ENCODE peak calls at places on chromosomes 4 and X, in eight cellular contexts. One of them, this sample, is unnamed.

GRCh38 chr4:1403177-1403583 is 3.1 kb downstream of the NKX1-1 start:
- DNase-seq in fibroblast of lung: no peak
- DNase-seq in breast epithelium: peak
- DNase-seq in A673: no peak
- DNase-seq in CD8-positive, alpha-beta memory T cell: peak
- DNase-seq in right atrium auricular region: no peak
- DNase-seq in CD4-positive, alpha-beta T cell: no peak
- DNase-seq in trophoblast cell: no peak
- DNase-seq in this sample: no peak

GRCh38 chr4:2887343-2887742 is 43.7 kb downstream of the ADD1 start:
- DNase-seq in breast epithelium: no peak
- DNase-seq in right atrium auricular region: no peak
- DNase-seq in CD8-positive, alpha-beta memory T cell: no peak
- DNase-seq in fibroblast of lung: no peak
- DNase-seq in CD4-positive, alpha-beta T cell: no peak
- DNase-seq in A673: no peak
- DNase-seq in trophoblast cell: no peak
- DNase-seq in this sample: no peak

GRCh38 chr4:165131247-165131832 is 18.7 kb upstream of the TMEM192 start:
- DNase-seq in right atrium auricular region: peak
- DNase-seq in trophoblast cell: peak
- DNase-seq in breast epithelium: peak
- DNase-seq in fibroblast of lung: peak
- DNase-seq in CD4-positive, alpha-beta T cell: peak
- DNase-seq in A673: peak
- DNase-seq in CD8-positive, alpha-beta memory T cell: peak
- DNase-seq in this sample: peak

GRCh38 chr4:80486603-80487002 is 151.1 kb downstream of the CFAP299 start:
- DNase-seq in CD4-positive, alpha-beta T cell: no peak
- DNase-seq in A673: no peak
- DNase-seq in fibroblast of lung: no peak
- DNase-seq in right atrium auricular region: no peak
- DNase-seq in CD8-positive, alpha-beta memory T cell: no peak
- DNase-seq in breast epithelium: no peak
- DNase-seq in trophoblast cell: no peak
- DNase-seq in this sample: no peak

GRCh38 chrX:43973249-43973672 is at the start of gene NDP:
- DNase-seq in trophoblast cell: no peak
- DNase-seq in right atrium auricular region: no peak
- DNase-seq in CD4-positive, alpha-beta T cell: no peak
- DNase-seq in fibroblast of lung: peak
- DNase-seq in breast epithelium: no peak
- DNase-seq in CD8-positive, alpha-beta memory T cell: no peak
- DNase-seq in A673: peak
- DNase-seq in this sample: no peak

GRCh38 chr4:2255501-2256155 is 6.3 kb downstream of the MXD4 start:
- DNase-seq in trophoblast cell: no peak
- DNase-seq in CD4-positive, alpha-beta T cell: peak
- DNase-seq in CD8-positive, alpha-beta memory T cell: peak
- DNase-seq in right atrium auricular region: peak
- DNase-seq in fibroblast of lung: peak
- DNase-seq in A673: peak
- DNase-seq in breast epithelium: peak
- DNase-seq in this sample: no peak

GRCh38 chr4:24174622-24175021 is 284.8 kb upstream of the PPARGC1A start:
- DNase-seq in CD4-positive, alpha-beta T cell: no peak
- DNase-seq in CD8-positive, alpha-beta memory T cell: no peak
- DNase-seq in breast epithelium: no peak
- DNase-seq in right atrium auricular region: no peak
- DNase-seq in fibroblast of lung: peak
- DNase-seq in trophoblast cell: peak
- DNase-seq in A673: no peak
- DNase-seq in this sample: no peak

GRCh38 chrX:37553476-37553875 is 18.0 kb upstream of the LANCL3 start:
- DNase-seq in fibroblast of lung: no peak
- DNase-seq in CD4-positive, alpha-beta T cell: no peak
- DNase-seq in CD8-positive, alpha-beta memory T cell: no peak
- DNase-seq in right atrium auricular region: no peak
- DNase-seq in A673: no peak
- DNase-seq in trophoblast cell: no peak
- DNase-seq in breast epithelium: no peak
- DNase-seq in this sample: no peak

GRCh38 chr4:125735107-125735506 is 420.4 kb downstream of the FAT4 start:
- DNase-seq in CD8-positive, alpha-beta memory T cell: no peak
- DNase-seq in breast epithelium: no peak
- DNase-seq in A673: peak
- DNase-seq in fibroblast of lung: peak
- DNase-seq in right atrium auricular region: peak
- DNase-seq in trophoblast cell: peak
- DNase-seq in CD4-positive, alpha-beta T cell: no peak
- DNase-seq in this sample: peak

GRCh38 chr4:9893329-9894108 is 112.1 kb downstream of the DRD5 start:
- DNase-seq in CD4-positive, alpha-beta T cell: no peak
- DNase-seq in fibroblast of lung: no peak
- DNase-seq in breast epithelium: no peak
- DNase-seq in right atrium auricular region: no peak
- DNase-seq in A673: no peak
- DNase-seq in trophoblast cell: no peak
- DNase-seq in CD8-positive, alpha-beta memory T cell: no peak
- DNase-seq in this sample: no peak

GRCh38 chrX:65688403-65688881 is 21.0 kb downstream of the MSN start:
- DNase-seq in CD8-positive, alpha-beta memory T cell: no peak
- DNase-seq in CD4-positive, alpha-beta T cell: no peak
- DNase-seq in A673: no peak
- DNase-seq in fibroblast of lung: peak
- DNase-seq in trophoblast cell: no peak
- DNase-seq in right atrium auricular region: no peak
- DNase-seq in breast epithelium: no peak
- DNase-seq in this sample: no peak

GRCh38 chrX:108590496-108590895 is 145.9 kb downstream of the IRS4 start:
- DNase-seq in CD4-positive, alpha-beta T cell: no peak
- DNase-seq in right atrium auricular region: no peak
- DNase-seq in A673: peak
- DNase-seq in fibroblast of lung: peak
- DNase-seq in trophoblast cell: peak
- DNase-seq in breast epithelium: no peak
- DNase-seq in CD8-positive, alpha-beta memory T cell: no peak
- DNase-seq in this sample: no peak

GRCh38 chr4:150713251-150713650 is 131.3 kb downstream of the MAB21L2 start:
- DNase-seq in right atrium auricular region: no peak
- DNase-seq in fibroblast of lung: no peak
- DNase-seq in trophoblast cell: peak
- DNase-seq in A673: no peak
- DNase-seq in CD8-positive, alpha-beta memory T cell: no peak
- DNase-seq in breast epithelium: no peak
- DNase-seq in CD4-positive, alpha-beta T cell: no peak
- DNase-seq in this sample: no peak

GRCh38 chr4:154329268-154329858 is 162.2 kb downstream of the DCHS2 start:
- DNase-seq in right atrium auricular region: no peak
- DNase-seq in trophoblast cell: peak
- DNase-seq in A673: peak
- DNase-seq in CD8-positive, alpha-beta memory T cell: no peak
- DNase-seq in breast epithelium: no peak
- DNase-seq in fibroblast of lung: peak
- DNase-seq in CD4-positive, alpha-beta T cell: no peak
- DNase-seq in this sample: no peak

GRCh38 chr4:158065176-158065575 is 107.6 kb downstream of the GASK1B start:
- DNase-seq in CD4-positive, alpha-beta T cell: no peak
- DNase-seq in right atrium auricular region: no peak
- DNase-seq in fibroblast of lung: no peak
- DNase-seq in trophoblast cell: no peak
- DNase-seq in CD8-positive, alpha-beta memory T cell: no peak
- DNase-seq in A673: peak
- DNase-seq in breast epithelium: no peak
- DNase-seq in this sample: no peak

GRCh38 chrX:39574178-39574577 is 523.6 kb downstream of the BCOR start:
- DNase-seq in CD4-positive, alpha-beta T cell: no peak
- DNase-seq in trophoblast cell: peak
- DNase-seq in breast epithelium: no peak
- DNase-seq in fibroblast of lung: no peak
- DNase-seq in A673: peak
- DNase-seq in CD8-positive, alpha-beta memory T cell: no peak
- DNase-seq in right atrium auricular region: no peak
- DNase-seq in this sample: no peak
- H3K27ac ChIP-seq in CD4-positive, alpha-beta T cell: no peak
- H3K27ac ChIP-seq in trophoblast cell: no peak
- H3K27ac ChIP-seq in breast epithelium: no peak
- H3K27ac ChIP-seq in fibroblast of lung: no peak
- H3K27ac ChIP-seq in A673: no peak
- H3K27ac ChIP-seq in CD8-positive, alpha-beta memory T cell: no peak
- H3K27ac ChIP-seq in right atrium auricular region: no peak
- H3K27ac ChIP-seq in this sample: no peak

GRCh38 chr4:185232370-185232769 is 23.0 kb downstream of the SNX25 start:
- DNase-seq in A673: no peak
- DNase-seq in CD4-positive, alpha-beta T cell: no peak
- DNase-seq in CD8-positive, alpha-beta memory T cell: no peak
- DNase-seq in trophoblast cell: peak
- DNase-seq in breast epithelium: no peak
- DNase-seq in fibroblast of lung: peak
- DNase-seq in right atrium auricular region: no peak
- DNase-seq in this sample: no peak

GRCh38 chr4:185227131-185227551 is 17.7 kb downstream of the SNX25 start:
- DNase-seq in CD8-positive, alpha-beta memory T cell: no peak
- DNase-seq in right atrium auricular region: no peak
- DNase-seq in trophoblast cell: no peak
- DNase-seq in breast epithelium: no peak
- DNase-seq in fibroblast of lung: no peak
- DNase-seq in CD4-positive, alpha-beta T cell: no peak
- DNase-seq in A673: no peak
- DNase-seq in this sample: no peak

GRCh38 chr4:185224597-185224996 is 15.2 kb downstream of the SNX25 start:
- DNase-seq in fibroblast of lung: no peak
- DNase-seq in CD4-positive, alpha-beta T cell: no peak
- DNase-seq in breast epithelium: no peak
- DNase-seq in right atrium auricular region: no peak
- DNase-seq in trophoblast cell: no peak
- DNase-seq in A673: no peak
- DNase-seq in CD8-positive, alpha-beta memory T cell: no peak
- DNase-seq in this sample: no peak

GRCh38 chr4:185227713-185228278 is 18.4 kb downstream of the SNX25 start:
- DNase-seq in breast epithelium: no peak
- DNase-seq in CD8-positive, alpha-beta memory T cell: no peak
- DNase-seq in trophoblast cell: no peak
- DNase-seq in right atrium auricular region: no peak
- DNase-seq in A673: no peak
- DNase-seq in fibroblast of lung: no peak
- DNase-seq in CD4-positive, alpha-beta T cell: no peak
- DNase-seq in this sample: no peak

DNA sequence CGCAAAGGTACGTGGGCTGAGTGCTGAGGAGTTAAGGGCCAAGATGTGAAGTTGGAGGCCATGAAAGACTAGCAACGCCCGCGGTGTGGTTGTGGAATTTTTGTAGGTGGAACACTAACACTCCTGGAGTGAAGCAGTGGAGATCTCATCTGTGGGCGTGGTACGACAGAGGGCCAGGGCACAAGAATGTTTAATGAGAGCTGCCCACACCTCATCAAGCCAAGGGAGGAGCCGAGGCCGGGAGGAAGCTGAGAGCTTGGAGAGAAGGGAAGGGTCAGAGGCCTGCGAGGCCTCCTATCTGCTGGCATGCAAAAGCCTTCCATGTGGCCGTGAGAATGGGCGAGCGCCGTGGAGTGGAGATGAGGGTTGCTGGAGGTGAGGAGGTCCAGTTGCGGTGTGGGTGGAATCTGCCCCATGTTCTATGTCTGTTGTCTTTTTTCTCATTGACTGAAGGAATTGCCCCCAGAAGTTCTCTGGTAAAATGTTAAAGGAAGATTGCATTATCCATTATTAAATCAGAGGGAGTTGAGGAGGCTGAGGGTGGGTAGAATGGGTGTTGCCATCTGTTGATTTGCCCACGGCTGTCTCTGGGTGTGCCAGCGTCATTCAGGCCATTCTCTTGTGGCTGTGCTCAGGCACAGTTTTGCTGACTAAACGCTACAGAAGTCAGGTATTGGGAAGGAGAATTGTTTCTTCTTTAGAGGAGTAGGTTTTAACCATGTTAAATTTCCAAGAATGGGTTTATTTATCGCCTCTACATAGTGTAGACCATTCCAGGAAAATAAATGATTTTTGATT is 19.8 kb downstream of the SNX25 start:
- DNase-seq in A673: no peak
- DNase-seq in fibroblast of lung: no peak
- DNase-seq in trophoblast cell: peak
- DNase-seq in CD8-positive, alpha-beta memory T cell: no peak
- DNase-seq in CD4-positive, alpha-beta T cell: no peak
- DNase-seq in breast epithelium: no peak
- DNase-seq in right atrium auricular region: no peak
- DNase-seq in this sample: no peak
- H3K27ac ChIP-seq in A673: no peak
- H3K27ac ChIP-seq in fibroblast of lung: no peak
- H3K27ac ChIP-seq in trophoblast cell: no peak
- H3K27ac ChIP-seq in CD8-positive, alpha-beta memory T cell: no peak
- H3K27ac ChIP-seq in CD4-positive, alpha-beta T cell: no peak
- H3K27ac ChIP-seq in breast epithelium: no peak
- H3K27ac ChIP-seq in right atrium auricular region: no peak
- H3K27ac ChIP-seq in this sample: no peak

GRCh38 chr4:73617256-73617655 is 3.0 kb downstream of the RASSF6 start:
- DNase-seq in CD4-positive, alpha-beta T cell: no peak
- DNase-seq in right atrium auricular region: no peak
- DNase-seq in A673: no peak
- DNase-seq in breast epithelium: no peak
- DNase-seq in CD8-positive, alpha-beta memory T cell: no peak
- DNase-seq in fibroblast of lung: no peak
- DNase-seq in trophoblast cell: peak
- DNase-seq in this sample: no peak

GRCh38 chr4:73621357-73621756 is 1.1 kb upstream of the RASSF6 start:
- DNase-seq in CD8-positive, alpha-beta memory T cell: no peak
- DNase-seq in right atrium auricular region: no peak
- DNase-seq in trophoblast cell: peak
- DNase-seq in fibroblast of lung: no peak
- DNase-seq in breast epithelium: no peak
- DNase-seq in A673: no peak
- DNase-seq in CD4-positive, alpha-beta T cell: no peak
- DNase-seq in this sample: no peak

GRCh38 chr4:73619351-73619750 is 885 bp downstream of the RASSF6 start:
- DNase-seq in CD4-positive, alpha-beta T cell: no peak
- DNase-seq in fibroblast of lung: no peak
- DNase-seq in A673: no peak
- DNase-seq in CD8-positive, alpha-beta memory T cell: no peak
- DNase-seq in trophoblast cell: no peak
- DNase-seq in breast epithelium: no peak
- DNase-seq in right atrium auricular region: no peak
- DNase-seq in this sample: no peak

GRCh38 chr4:73615613-73616012 is 4.6 kb downstream of the RASSF6 start:
- DNase-seq in right atrium auricular region: no peak
- DNase-seq in fibroblast of lung: no peak
- DNase-seq in A673: no peak
- DNase-seq in CD8-positive, alpha-beta memory T cell: no peak
- DNase-seq in breast epithelium: no peak
- DNase-seq in CD4-positive, alpha-beta T cell: no peak
- DNase-seq in trophoblast cell: peak
- DNase-seq in this sample: no peak

GRCh38 chr4:73620115-73620792 is at the start of gene RASSF6:
- DNase-seq in fibroblast of lung: peak
- DNase-seq in A673: no peak
- DNase-seq in CD4-positive, alpha-beta T cell: no peak
- DNase-seq in breast epithelium: no peak
- DNase-seq in trophoblast cell: peak
- DNase-seq in CD8-positive, alpha-beta memory T cell: no peak
- DNase-seq in right atrium auricular region: no peak
- DNase-seq in this sample: no peak
- H3K27ac ChIP-seq in fibroblast of lung: no peak
- H3K27ac ChIP-seq in A673: no peak
- H3K27ac ChIP-seq in CD4-positive, alpha-beta T cell: no peak
- H3K27ac ChIP-seq in breast epithelium: peak
- H3K27ac ChIP-seq in trophoblast cell: no peak
- H3K27ac ChIP-seq in CD8-positive, alpha-beta memory T cell: no peak
- H3K27ac ChIP-seq in right atrium auricular region: no peak
- H3K27ac ChIP-seq in this sample: no peak

GRCh38 chr4:101294591-101294990 is 52.7 kb downstream of the PPP3CA start:
- DNase-seq in CD8-positive, alpha-beta memory T cell: no peak
- DNase-seq in trophoblast cell: no peak
- DNase-seq in breast epithelium: no peak
- DNase-seq in CD4-positive, alpha-beta T cell: no peak
- DNase-seq in fibroblast of lung: no peak
- DNase-seq in A673: no peak
- DNase-seq in right atrium auricular region: no peak
- DNase-seq in this sample: no peak
- H3K27ac ChIP-seq in CD8-positive, alpha-beta memory T cell: no peak
- H3K27ac ChIP-seq in trophoblast cell: no peak
- H3K27ac ChIP-seq in breast epithelium: no peak
- H3K27ac ChIP-seq in CD4-positive, alpha-beta T cell: no peak
- H3K27ac ChIP-seq in fibroblast of lung: no peak
- H3K27ac ChIP-seq in A673: no peak
- H3K27ac ChIP-seq in right atrium auricular region: no peak
- H3K27ac ChIP-seq in this sample: no peak